ENCODE peak calls at places on chromosomes 1 and 21, in nine cellular contexts. R, K, C, F, E, L, A, T and H are unnamed samples.

GRCh38 chr1:40931601-40932000 is 47.9 kb upstream of the CTPS1 start:
- DNase-seq in K (no peak), E (no peak), C (no peak), F (no peak), R (no peak), T (no peak), A (no peak), L (no peak), H (no peak)

GRCh38 chr21:24223625-24224024 is 1383.7 kb downstream of the MRPL39 start:
- DNase-seq in C (no peak), K (no peak), A (no peak), E (no peak), L (no peak), F (no peak), T (no peak), R (no peak), H (peak)

GRCh38 chr1:204225841-204226745 is 12.3 kb upstream of the GOLT1A start:
- DNase-seq in E (no peak), C (peak), T (peak), K (peak), L (no peak), F (no peak), A (peak), R (no peak), H (peak)

GRCh38 chr1:42844592-42845140 is 1.7 kb upstream of the ZNF691 start:
- DNase-seq in L (no peak), R (no peak), A (peak), F (no peak), T (no peak), C (no peak), K (no peak), E (no peak), H (peak)

GRCh38 chr21:45253180-45253579 is 34.5 kb downstream of the POFUT2 start:
- DNase-seq in L (no peak), E (no peak), R (no peak), T (no peak), K (peak), C (no peak), A (peak), F (no peak), H (peak)

GRCh38 chr1:154405762-154406571 is 824 bp downstream of the IL6R start:
- DNase-seq in E (no peak), F (peak), A (peak), R (no peak), T (no peak), K (peak), L (peak), C (no peak), H (peak)

GRCh38 chr1:109959974-109960744 is 24.4 kb upstream of the AHCYL1 start:
- DNase-seq in L (no peak), A (peak), R (no peak), E (no peak), T (peak), F (no peak), K (no peak), C (peak), H (peak)

GRCh38 chr1:86713477-86713876 is 9.1 kb downstream of the SH3GLB1 start:
- DNase-seq in F (no peak), E (no peak), R (no peak), T (no peak), K (no peak), L (no peak), C (no peak), A (no peak), H (no peak)

GRCh38 chr1:241606544-241606943 is 33.6 kb downstream of the CHML start:
- DNase-seq in C (peak), A (no peak), L (no peak), E (no peak), T (no peak), K (no peak), R (no peak), F (no peak), H (no peak)

GRCh38 chr1:159932296-159933285 is 7.3 kb upstream of the TAGLN2 start:
- DNase-seq in T (no peak), A (peak), L (no peak), R (no peak), K (peak), E (no peak), F (no peak), C (no peak), H (peak)

GRCh38 chr1:156117414-156118174 is 3.1 kb downstream of the LMNA start:
- DNase-seq in R (no peak), L (no peak), F (no peak), A (no peak), E (no peak), K (no peak), T (no peak), C (no peak), H (no peak)